ENCODE peak calls at places on chromosome 15, in eight cellular contexts. One of them, this sample, is unnamed.

GRCh38 chr15:59017459-59017858 is 30.0 kb downstream of the RNF111 start:
- DNase-seq in GM13977: no peak
- DNase-seq in CD4-positive, alpha-beta T cell: no peak
- DNase-seq in B cell: no peak
- DNase-seq in activated gamma-delta T cell treated with Interleukin-2 at 50 U/mL for 16 hours: no peak
- DNase-seq in heart right ventricle: no peak
- DNase-seq in AG09319: no peak
- DNase-seq in iPS-NIHi11: no peak
- DNase-seq in this sample: no peak

GRCh38 chr15:95684126-95684525 is 646.4 kb upstream of the NR2F2 start:
- DNase-seq in GM13977: no peak
- DNase-seq in CD4-positive, alpha-beta T cell: no peak
- DNase-seq in B cell: no peak
- DNase-seq in activated gamma-delta T cell treated with Interleukin-2 at 50 U/mL for 16 hours: no peak
- DNase-seq in heart right ventricle: no peak
- DNase-seq in AG09319: no peak
- DNase-seq in iPS-NIHi11: no peak
- DNase-seq in this sample: no peak

GRCh38 chr15:37814847-37815246 is 119.6 kb upstream of the TMCO5A start:
- DNase-seq in GM13977: no peak
- DNase-seq in CD4-positive, alpha-beta T cell: no peak
- DNase-seq in B cell: no peak
- DNase-seq in activated gamma-delta T cell treated with Interleukin-2 at 50 U/mL for 16 hours: no peak
- DNase-seq in heart right ventricle: no peak
- DNase-seq in AG09319: no peak
- DNase-seq in iPS-NIHi11: no peak
- DNase-seq in this sample: no peak

GRCh38 chr15:93418566-93418965 is 329.6 kb upstream of the RGMA start:
- DNase-seq in GM13977: no peak
- DNase-seq in CD4-positive, alpha-beta T cell: no peak
- DNase-seq in B cell: no peak
- DNase-seq in activated gamma-delta T cell treated with Interleukin-2 at 50 U/mL for 16 hours: no peak
- DNase-seq in heart right ventricle: no peak
- DNase-seq in AG09319: no peak
- DNase-seq in iPS-NIHi11: no peak
- DNase-seq in this sample: no peak

GRCh38 chr15:40498418-40498817 is 27.6 kb downstream of the CHST14 start:
- DNase-seq in GM13977: no peak
- DNase-seq in CD4-positive, alpha-beta T cell: no peak
- DNase-seq in B cell: no peak
- DNase-seq in activated gamma-delta T cell treated with Interleukin-2 at 50 U/mL for 16 hours: no peak
- DNase-seq in heart right ventricle: no peak
- DNase-seq in AG09319: no peak
- DNase-seq in iPS-NIHi11: no peak
- DNase-seq in this sample: no peak

GRCh38 chr15:42511010-42511396 is 15.6 kb downstream of the SNAP23 start:
- DNase-seq in GM13977: no peak
- DNase-seq in CD4-positive, alpha-beta T cell: no peak
- DNase-seq in B cell: no peak
- DNase-seq in activated gamma-delta T cell treated with Interleukin-2 at 50 U/mL for 16 hours: no peak
- DNase-seq in heart right ventricle: no peak
- DNase-seq in AG09319: no peak
- DNase-seq in iPS-NIHi11: no peak
- DNase-seq in this sample: no peak

GRCh38 chr15:58443291-58443690 is 11.5 kb downstream of the LIPC start:
- DNase-seq in GM13977: no peak
- DNase-seq in CD4-positive, alpha-beta T cell: no peak
- DNase-seq in B cell: no peak
- DNase-seq in activated gamma-delta T cell treated with Interleukin-2 at 50 U/mL for 16 hours: no peak
- DNase-seq in heart right ventricle: no peak
- DNase-seq in AG09319: no peak
- DNase-seq in iPS-NIHi11: no peak
- DNase-seq in this sample: no peak

GRCh38 chr15:47932829-47933696 is 187.7 kb upstream of the SLC24A5 start:
- DNase-seq in GM13977: no peak
- DNase-seq in CD4-positive, alpha-beta T cell: no peak
- DNase-seq in B cell: no peak
- DNase-seq in activated gamma-delta T cell treated with Interleukin-2 at 50 U/mL for 16 hours: no peak
- DNase-seq in heart right ventricle: no peak
- DNase-seq in AG09319: no peak
- DNase-seq in iPS-NIHi11: no peak
- DNase-seq in this sample: no peak

GRCh38 chr15:33126559-33127290 is 67.8 kb downstream of the FMN1 start:
- DNase-seq in GM13977: no peak
- DNase-seq in CD4-positive, alpha-beta T cell: peak; percentile 70
- DNase-seq in B cell: no peak
- DNase-seq in activated gamma-delta T cell treated with Interleukin-2 at 50 U/mL for 16 hours: peak; percentile 79
- DNase-seq in heart right ventricle: peak; percentile 29
- DNase-seq in AG09319: peak; percentile 94
- DNase-seq in iPS-NIHi11: peak; percentile 67
- DNase-seq in this sample: no peak

GRCh38 chr15:96366526-96366877 is 36.0 kb downstream of the NR2F2 start:
- DNase-seq in GM13977: peak; percentile 17
- DNase-seq in CD4-positive, alpha-beta T cell: no peak
- DNase-seq in B cell: no peak
- DNase-seq in activated gamma-delta T cell treated with Interleukin-2 at 50 U/mL for 16 hours: no peak
- DNase-seq in heart right ventricle: no peak
- DNase-seq in AG09319: no peak
- DNase-seq in iPS-NIHi11: no peak
- DNase-seq in this sample: peak; percentile 24

GRCh38 chr15:69553686-69554085 is 101.1 kb downstream of the RPLP1 start:
- DNase-seq in GM13977: no peak
- DNase-seq in CD4-positive, alpha-beta T cell: no peak
- DNase-seq in B cell: no peak
- DNase-seq in activated gamma-delta T cell treated with Interleukin-2 at 50 U/mL for 16 hours: no peak
- DNase-seq in heart right ventricle: no peak
- DNase-seq in AG09319: no peak
- DNase-seq in iPS-NIHi11: no peak
- DNase-seq in this sample: no peak

GRCh38 chr15:86690566-86690965 is 610.9 kb downstream of the AGBL1 start:
- DNase-seq in GM13977: no peak
- DNase-seq in CD4-positive, alpha-beta T cell: no peak
- DNase-seq in B cell: no peak
- DNase-seq in activated gamma-delta T cell treated with Interleukin-2 at 50 U/mL for 16 hours: no peak
- DNase-seq in heart right ventricle: no peak
- DNase-seq in AG09319: no peak
- DNase-seq in iPS-NIHi11: peak; percentile 51
- DNase-seq in this sample: no peak

GRCh38 chr15:45704329-45705249 is 69.8 kb downstream of the SQOR start:
- DNase-seq in GM13977: no peak
- DNase-seq in CD4-positive, alpha-beta T cell: no peak
- DNase-seq in B cell: no peak
- DNase-seq in activated gamma-delta T cell treated with Interleukin-2 at 50 U/mL for 16 hours: peak; percentile 16
- DNase-seq in heart right ventricle: peak; percentile 21
- DNase-seq in AG09319: no peak
- DNase-seq in iPS-NIHi11: peak; percentile 44
- DNase-seq in this sample: peak; percentile 29

GRCh38 chr15:82936966-82937647 is 15.4 kb downstream of the HOMER2 start:
- DNase-seq in GM13977: no peak
- DNase-seq in CD4-positive, alpha-beta T cell: no peak
- DNase-seq in B cell: no peak
- DNase-seq in activated gamma-delta T cell treated with Interleukin-2 at 50 U/mL for 16 hours: no peak
- DNase-seq in heart right ventricle: no peak
- DNase-seq in AG09319: no peak
- DNase-seq in iPS-NIHi11: no peak
- DNase-seq in this sample: no peak

GRCh38 chr15:56893349-56893678 is 25.1 kb upstream of the TCF12 start:
- DNase-seq in GM13977: no peak
- DNase-seq in CD4-positive, alpha-beta T cell: no peak
- DNase-seq in B cell: no peak
- DNase-seq in activated gamma-delta T cell treated with Interleukin-2 at 50 U/mL for 16 hours: no peak
- DNase-seq in heart right ventricle: no peak
- DNase-seq in AG09319: no peak
- DNase-seq in iPS-NIHi11: no peak
- DNase-seq in this sample: no peak

GRCh38 chr15:92690370-92690769 is 34.8 kb upstream of the FAM174B start:
- DNase-seq in GM13977: no peak
- DNase-seq in CD4-positive, alpha-beta T cell: no peak
- DNase-seq in B cell: no peak
- DNase-seq in activated gamma-delta T cell treated with Interleukin-2 at 50 U/mL for 16 hours: no peak
- DNase-seq in heart right ventricle: no peak
- DNase-seq in AG09319: no peak
- DNase-seq in iPS-NIHi11: no peak
- DNase-seq in this sample: no peak

GRCh38 chr15:66965201-66965900 is 100.1 kb upstream of the SMAD3 start:
- DNase-seq in GM13977: no peak
- DNase-seq in CD4-positive, alpha-beta T cell: no peak
- DNase-seq in B cell: no peak
- DNase-seq in activated gamma-delta T cell treated with Interleukin-2 at 50 U/mL for 16 hours: no peak
- DNase-seq in heart right ventricle: no peak
- DNase-seq in AG09319: no peak
- DNase-seq in iPS-NIHi11: no peak
- DNase-seq in this sample: no peak

GRCh38 chr15:88894819-88895767 is at the start of gene HAPLN3:
- DNase-seq in GM13977: peak; percentile 77
- DNase-seq in CD4-positive, alpha-beta T cell: peak; percentile 62
- DNase-seq in B cell: no peak
- DNase-seq in activated gamma-delta T cell treated with Interleukin-2 at 50 U/mL for 16 hours: peak; percentile 44
- DNase-seq in heart right ventricle: peak; percentile 40
- DNase-seq in AG09319: no peak
- DNase-seq in iPS-NIHi11: peak; percentile 79
- DNase-seq in this sample: peak; percentile 77

GRCh38 chr15:71600237-71600636 is 210.1 kb upstream of the NR2E3 start:
- DNase-seq in GM13977: no peak
- DNase-seq in CD4-positive, alpha-beta T cell: no peak
- DNase-seq in B cell: no peak
- DNase-seq in activated gamma-delta T cell treated with Interleukin-2 at 50 U/mL for 16 hours: no peak
- DNase-seq in heart right ventricle: no peak
- DNase-seq in AG09319: no peak
- DNase-seq in iPS-NIHi11: no peak
- DNase-seq in this sample: no peak

GRCh38 chr15:68511073-68511991 is 67.5 kb upstream of the CORO2B start:
- DNase-seq in GM13977: no peak
- DNase-seq in CD4-positive, alpha-beta T cell: no peak
- DNase-seq in B cell: no peak
- DNase-seq in activated gamma-delta T cell treated with Interleukin-2 at 50 U/mL for 16 hours: no peak
- DNase-seq in heart right ventricle: no peak
- DNase-seq in AG09319: no peak
- DNase-seq in iPS-NIHi11: no peak
- DNase-seq in this sample: no peak

GRCh38 chr15:54094661-54095060 is 116.4 kb downstream of the UNC13C start:
- DNase-seq in GM13977: no peak
- DNase-seq in CD4-positive, alpha-beta T cell: no peak
- DNase-seq in B cell: no peak
- DNase-seq in activated gamma-delta T cell treated with Interleukin-2 at 50 U/mL for 16 hours: no peak
- DNase-seq in heart right ventricle: no peak
- DNase-seq in AG09319: no peak
- DNase-seq in iPS-NIHi11: no peak
- DNase-seq in this sample: no peak

GRCh38 chr15:41078125-41078524 is 38.0 kb downstream of the INO80 start:
- DNase-seq in GM13977: no peak
- DNase-seq in CD4-positive, alpha-beta T cell: no peak
- DNase-seq in B cell: no peak
- DNase-seq in activated gamma-delta T cell treated with Interleukin-2 at 50 U/mL for 16 hours: no peak
- DNase-seq in heart right ventricle: no peak
- DNase-seq in AG09319: no peak
- DNase-seq in iPS-NIHi11: no peak
- DNase-seq in this sample: no peak

GRCh38 chr15:81784751-81785150 is 261.1 kb downstream of the MEX3B start:
- DNase-seq in GM13977: no peak
- DNase-seq in CD4-positive, alpha-beta T cell: no peak
- DNase-seq in B cell: no peak
- DNase-seq in activated gamma-delta T cell treated with Interleukin-2 at 50 U/mL for 16 hours: no peak
- DNase-seq in heart right ventricle: no peak
- DNase-seq in AG09319: no peak
- DNase-seq in iPS-NIHi11: no peak
- DNase-seq in this sample: no peak

GRCh38 chr15:76058714-76059319 is 968 bp upstream of the TMEM266 start:
- DNase-seq in GM13977: peak; percentile 57
- DNase-seq in CD4-positive, alpha-beta T cell: no peak
- DNase-seq in B cell: no peak
- DNase-seq in activated gamma-delta T cell treated with Interleukin-2 at 50 U/mL for 16 hours: no peak
- DNase-seq in heart right ventricle: no peak
- DNase-seq in AG09319: no peak
- DNase-seq in iPS-NIHi11: no peak
- DNase-seq in this sample: peak; percentile 41

GRCh38 chr15:60523056-60523455 is 44.1 kb upstream of the ICE2 start:
- DNase-seq in GM13977: no peak
- DNase-seq in CD4-positive, alpha-beta T cell: no peak
- DNase-seq in B cell: no peak
- DNase-seq in activated gamma-delta T cell treated with Interleukin-2 at 50 U/mL for 16 hours: no peak
- DNase-seq in heart right ventricle: no peak
- DNase-seq in AG09319: no peak
- DNase-seq in iPS-NIHi11: no peak
- DNase-seq in this sample: no peak

GRCh38 chr15:31758126-31758525 is 272.2 kb upstream of the CHRNA7 start:
- DNase-seq in GM13977: no peak
- DNase-seq in CD4-positive, alpha-beta T cell: no peak
- DNase-seq in B cell: no peak
- DNase-seq in activated gamma-delta T cell treated with Interleukin-2 at 50 U/mL for 16 hours: peak; percentile 21
- DNase-seq in heart right ventricle: peak; percentile 64
- DNase-seq in AG09319: no peak
- DNase-seq in iPS-NIHi11: no peak
- DNase-seq in this sample: no peak

GRCh38 chr15:56786966-56787365 is 53.7 kb upstream of the ZNF280D start:
- DNase-seq in GM13977: peak; percentile 62
- DNase-seq in CD4-positive, alpha-beta T cell: no peak
- DNase-seq in B cell: no peak
- DNase-seq in activated gamma-delta T cell treated with Interleukin-2 at 50 U/mL for 16 hours: no peak
- DNase-seq in heart right ventricle: no peak
- DNase-seq in AG09319: no peak
- DNase-seq in iPS-NIHi11: no peak
- DNase-seq in this sample: peak; percentile 57

GRCh38 chr15:100335335-100335999 is 6.3 kb downstream of the ADAMTS17 start:
- DNase-seq in GM13977: no peak
- DNase-seq in CD4-positive, alpha-beta T cell: no peak
- DNase-seq in B cell: no peak
- DNase-seq in activated gamma-delta T cell treated with Interleukin-2 at 50 U/mL for 16 hours: no peak
- DNase-seq in heart right ventricle: no peak
- DNase-seq in AG09319: no peak
- DNase-seq in iPS-NIHi11: no peak
- DNase-seq in this sample: no peak

This sample was measured in GM13976.